ENCODE peak calls at places on chromosomes 16 and 17, in eight cellular contexts. R is stimulated activated CD4-positive, alpha-beta T cell treated with anti-CD3 and anti-CD28 coated beads, TNF-alpha, amount 100 ng/mL, for 1 hour; C is stimulated activated effector memory CD8-positive, alpha-beta T cell treated with anti-CD3 and anti-CD28 coated beads, Interleukin-12 subunit alpha, Interleukin-12 subunit beta, amount 100 ng/mL, for 72 hours; L is stimulated activated CD8-positive, alpha-beta memory T cell treated with anti-CD3 and anti-CD28 coated beads, Interleukin-7, amount 100 ng/mL, for 1 hour; X is activated naive CD4-positive, alpha-beta T cell; S is tibial nerve; F is small intestine; M is neural progenitor cell. E is an unnamed sample.

GRCh38 chr17:17772231-17772630 is 64.6 kb downstream of the SREBF1 start:
- DNase-seq in X (no peak), M (no peak), S (no peak), L (no peak), C (no peak), R (no peak), F (no peak), E (no peak)

GRCh38 chr16:54030451-54030850 is 256.1 kb downstream of the IRX3 start:
- DNase-seq in F (no peak), X (no peak), C (no peak), L (no peak), M (no peak), R (no peak), S (no peak), E (no peak)

GRCh38 chr17:8522577-8522976 is 86.9 kb downstream of the NDEL1 start:
- DNase-seq in L (no peak), R (no peak), X (no peak), M (no peak), C (no peak), F (no peak), S (no peak), E (no peak)

GRCh38 chr17:77892469-77893143 is 65.9 kb upstream of the TNRC6C start:
- DNase-seq in R (no peak), C (no peak), L (no peak), S (no peak), M (peak), F (no peak), X (no peak), E (no peak)

GRCh38 chr17:32275060-32276042 is 9.7 kb downstream of the RHBDL3 start:
- DNase-seq in X (no peak), L (no peak), R (no peak), C (no peak), F (no peak), S (no peak), M (no peak), E (peak)

GRCh38 chr17:10614536-10615155 is 42.5 kb downstream of the MYH3 start:
- DNase-seq in M (peak), S (peak), R (no peak), C (peak), L (no peak), F (peak), X (no peak), E (peak)

GRCh38 chr16:82655315-82655714 is 28.5 kb downstream of the CDH13 start:
- DNase-seq in R (peak), M (no peak), C (peak), S (no peak), F (peak), X (no peak), L (peak), E (peak)

GRCh38 chr17:35144840-35145239 is 2.7 kb upstream of the NLE1 start:
- DNase-seq in C (no peak), F (no peak), X (no peak), L (no peak), R (no peak), M (no peak), S (no peak), E (no peak)

GRCh38 chr16:69932228-69932627 is 18.9 kb upstream of the CLEC18A start:
- DNase-seq in S (no peak), M (no peak), X (no peak), C (no peak), R (no peak), F (no peak), L (no peak), E (no peak)

GRCh38 chr17:78340183-78340955 is 19.5 kb downstream of the SOCS3 start:
- DNase-seq in L (no peak), M (no peak), X (no peak), R (no peak), S (no peak), F (no peak), C (no peak), E (no peak)

GRCh38 chr16:73254983-73255382 is 207.1 kb upstream of the ZFHX3 start:
- DNase-seq in R (no peak), S (no peak), F (peak), M (no peak), X (no peak), L (no peak), C (no peak), E (peak)

GRCh38 chr17:66737524-66737923 is 97.4 kb upstream of the CACNG5 start:
- DNase-seq in F (no peak), L (no peak), M (peak), S (no peak), C (no peak), X (no peak), R (no peak), E (no peak)

GRCh38 chr17:67865438-67865837 is 40.1 kb downstream of the BPTF start:
- DNase-seq in X (no peak), F (no peak), L (no peak), M (no peak), S (no peak), C (no peak), R (no peak), E (no peak)

GRCh38 chr17:49456172-49456965 is 38.7 kb upstream of the NGFR start:
- DNase-seq in R (no peak), F (no peak), M (no peak), X (no peak), C (no peak), L (no peak), S (no peak), E (peak)

GRCh38 chr16:16908058-16908457 is 529.1 kb downstream of the NPIPA7 start:
- DNase-seq in M (no peak), R (no peak), X (no peak), C (no peak), S (no peak), L (no peak), F (no peak), E (no peak)

GRCh38 chr16:83538707-83539106 is 269.1 kb upstream of the HSBP1 start:
- DNase-seq in M (no peak), L (no peak), F (no peak), S (no peak), X (no peak), R (no peak), C (no peak), E (no peak)

GRCh38 chr17:2124391-2124790 is 69.5 kb downstream of the HIC1 start:
- DNase-seq in R (no peak), C (no peak), L (no peak), F (no peak), M (no peak), X (no peak), S (no peak), E (peak)

GRCh38 chr17:57672205-57672632 is 72.9 kb downstream of the CCDC182 start:
- DNase-seq in M (no peak), C (no peak), L (peak), R (no peak), S (no peak), F (no peak), X (no peak), E (peak)

GRCh38 chr16:24839347-24839972 is 6.3 kb upstream of the SLC5A11 start:
- DNase-seq in X (no peak), M (no peak), F (peak), R (no peak), C (no peak), S (no peak), L (no peak), E (no peak)

GRCh38 chr16:83956336-83957289 is 3.6 kb downstream of the OSGIN1 start:
- DNase-seq in R (peak), S (peak), F (peak), M (peak), X (peak), C (peak), L (peak), E (peak)

GRCh38 chr16:48611329-48612137 is 1.6 kb upstream of the N4BP1 start:
- DNase-seq in R (peak), X (peak), F (peak), S (no peak), L (peak), C (peak), M (no peak), E (peak)

GRCh38 chr16:65106792-65107191 is 15.1 kb downstream of the CDH11 start:
- DNase-seq in L (no peak), X (no peak), R (no peak), S (no peak), F (no peak), M (no peak), C (no peak), E (peak)

GRCh38 chr17:39751637-39752036 is 13.9 kb downstream of the GRB7 start:
- DNase-seq in L (no peak), X (no peak), C (no peak), M (no peak), F (no peak), R (no peak), S (no peak), E (no peak)

GRCh38 chr16:14445935-14446715 is 183.9 kb downstream of the PARN start:
- DNase-seq in R (no peak), S (no peak), C (no peak), M (no peak), L (no peak), X (no peak), F (no peak), E (no peak)

GRCh38 chr16:79257958-79258490 is 342.5 kb downstream of the MAF start:
- DNase-seq in L (no peak), F (no peak), S (no peak), M (no peak), R (no peak), C (no peak), X (no peak), E (no peak)

GRCh38 chr17:83173997-83174858 is 94.8 kb downstream of the METRNL start:
- DNase-seq in X (no peak), C (no peak), F (no peak), S (peak), R (no peak), L (no peak), M (peak), E (no peak)

GRCh38 chr16:11052080-11052808 is 107.9 kb downstream of the CLEC16A start:
- DNase-seq in X (no peak), S (no peak), R (no peak), C (peak), L (peak), M (no peak), F (peak), E (no peak)

GRCh38 chr17:7307686-7308624 is 527 bp downstream of the EIF5A start:
- DNase-seq in F (peak), C (peak), X (peak), R (no peak), S (no peak), L (no peak), M (peak), E (peak)

GRCh38 chr17:64336760-64337413 is 53.8 kb downstream of the PECAM1 start:
- DNase-seq in X (no peak), M (no peak), S (no peak), R (no peak), C (no peak), F (no peak), L (no peak), E (no peak)

GRCh38 chr17:80891096-80892018 is 100.3 kb upstream of the CHMP6 start:
- DNase-seq in M (no peak), F (peak), X (no peak), L (peak), C (peak), R (peak), S (no peak), E (peak)

GRCh38 chr17:77425791-77426641 is 285.2 kb downstream of the SEC14L1 start:
- DNase-seq in C (no peak), F (no peak), M (peak), L (no peak), X (peak), S (no peak), R (no peak), E (peak)

GRCh38 chr16:48448799-48449481 is 63.7 kb upstream of the SIAH1 start:
- DNase-seq in R (no peak), F (no peak), S (no peak), X (no peak), C (no peak), L (no peak), M (no peak), E (no peak)

GRCh38 chr16:74448990-74449389 is 27.7 kb upstream of the CLEC18B start:
- DNase-seq in S (peak), C (no peak), R (no peak), M (no peak), L (no peak), X (no peak), F (peak), E (peak)

GRCh38 chr17:68581863-68582645 is 19.1 kb downstream of the FAM20A start:
- DNase-seq in S (no peak), C (no peak), R (no peak), F (no peak), L (no peak), M (no peak), X (no peak), E (no peak)

GRCh38 chr16:31351937-31352315 is 3.0 kb upstream of the ITGAX start:
- DNase-seq in X (no peak), L (no peak), M (no peak), C (peak), F (no peak), S (no peak), R (no peak), E (no peak)